ENCODE peak calls at places on chromosomes 16 and 17, in seven cellular contexts. One of them, this sample, is unnamed.

GRCh38 chr17:82927661-82928601 is 88.1 kb upstream of the ZNF750 start:
- DNase-seq in GM12891: no peak
- DNase-seq in spleen: peak
- DNase-seq in uterus: no peak
- DNase-seq in A549: no peak
- DNase-seq in GM12878: no peak
- DNase-seq in stomach: no peak
- DNase-seq in this sample: no peak

GRCh38 chr17:68516732-68517131 is 4.5 kb downstream of the PRKAR1A start:
- DNase-seq in GM12891: no peak
- DNase-seq in spleen: no peak
- DNase-seq in uterus: no peak
- DNase-seq in A549: no peak
- DNase-seq in GM12878: no peak
- DNase-seq in stomach: no peak
- DNase-seq in this sample: no peak

GRCh38 chr16:56600398-56600999 is 7.9 kb upstream of the MT2A start:
- DNase-seq in GM12891: no peak
- DNase-seq in spleen: no peak
- DNase-seq in uterus: no peak
- DNase-seq in A549: peak
- DNase-seq in GM12878: no peak
- DNase-seq in stomach: peak
- DNase-seq in this sample: peak

GRCh38 chr16:28324235-28324886 is 32.0 kb downstream of the SBK1 start:
- DNase-seq in GM12891: no peak
- DNase-seq in spleen: peak
- DNase-seq in uterus: no peak
- DNase-seq in A549: peak
- DNase-seq in GM12878: no peak
- DNase-seq in stomach: peak
- DNase-seq in this sample: no peak

GRCh38 chr16:27518226-27518625 is 31.5 kb downstream of the GTF3C1 start:
- DNase-seq in GM12891: no peak
- DNase-seq in spleen: no peak
- DNase-seq in uterus: no peak
- DNase-seq in A549: no peak
- DNase-seq in GM12878: no peak
- DNase-seq in stomach: no peak
- DNase-seq in this sample: no peak

GRCh38 chr17:64202683-64203430 is 60.2 kb downstream of the TEX2 start:
- DNase-seq in GM12891: no peak
- DNase-seq in spleen: no peak
- DNase-seq in uterus: no peak
- DNase-seq in A549: no peak
- DNase-seq in GM12878: no peak
- DNase-seq in stomach: no peak
- DNase-seq in this sample: peak

GRCh38 chr17:49742256-49742655 is 21.7 kb downstream of the FAM117A start:
- DNase-seq in GM12891: no peak
- DNase-seq in spleen: no peak
- DNase-seq in uterus: no peak
- DNase-seq in A549: no peak
- DNase-seq in GM12878: no peak
- DNase-seq in stomach: no peak
- DNase-seq in this sample: no peak

GRCh38 chr17:76635659-76636360 is 7.7 kb downstream of the ST6GALNAC1 start:
- DNase-seq in GM12891: no peak
- DNase-seq in spleen: no peak
- DNase-seq in uterus: no peak
- DNase-seq in A549: no peak
- DNase-seq in GM12878: no peak
- DNase-seq in stomach: no peak
- DNase-seq in this sample: no peak

GRCh38 chr16:31253642-31254045 is 6.1 kb upstream of the ITGAM start:
- DNase-seq in GM12891: no peak
- DNase-seq in spleen: peak
- DNase-seq in uterus: no peak
- DNase-seq in A549: peak
- DNase-seq in GM12878: no peak
- DNase-seq in stomach: peak
- DNase-seq in this sample: no peak

GRCh38 chr17:70736375-70736957 is 567.1 kb downstream of the KCNJ2 start:
- DNase-seq in GM12891: no peak
- DNase-seq in spleen: no peak
- DNase-seq in uterus: no peak
- DNase-seq in A549: no peak
- DNase-seq in GM12878: no peak
- DNase-seq in stomach: no peak
- DNase-seq in this sample: no peak

GRCh38 chr16:53220585-53220984 is 165.8 kb downstream of the CHD9 start:
- DNase-seq in GM12891: no peak
- DNase-seq in spleen: no peak
- DNase-seq in uterus: no peak
- DNase-seq in A549: peak
- DNase-seq in GM12878: no peak
- DNase-seq in stomach: no peak
- DNase-seq in this sample: no peak

GRCh38 chr16:17784073-17784472 is 313.3 kb upstream of the XYLT1 start:
- DNase-seq in GM12891: no peak
- DNase-seq in spleen: no peak
- DNase-seq in uterus: no peak
- DNase-seq in A549: peak
- DNase-seq in GM12878: no peak
- DNase-seq in stomach: no peak
- DNase-seq in this sample: no peak

GRCh38 chr17:80409626-80410025 is 5.3 kb upstream of the ENDOV start:
- DNase-seq in GM12891: no peak
- DNase-seq in spleen: no peak
- DNase-seq in uterus: no peak
- DNase-seq in A549: no peak
- DNase-seq in GM12878: no peak
- DNase-seq in stomach: no peak
- DNase-seq in this sample: no peak

GRCh38 chr17:63697341-63698286 is 2.3 kb downstream of the LIMD2 start:
- DNase-seq in GM12891: no peak
- DNase-seq in spleen: peak
- DNase-seq in uterus: no peak
- DNase-seq in A549: peak
- DNase-seq in GM12878: peak
- DNase-seq in stomach: peak
- DNase-seq in this sample: peak

GRCh38 chr16:22216191-22216831 is 10.2 kb downstream of the EEF2K start:
- DNase-seq in GM12891: no peak
- DNase-seq in spleen: no peak
- DNase-seq in uterus: no peak
- DNase-seq in A549: no peak
- DNase-seq in GM12878: no peak
- DNase-seq in stomach: no peak
- DNase-seq in this sample: no peak

GRCh38 chr17:29671661-29672060 is 48.9 kb upstream of the CORO6 start:
- DNase-seq in GM12891: no peak
- DNase-seq in spleen: no peak
- DNase-seq in uterus: no peak
- DNase-seq in A549: no peak
- DNase-seq in GM12878: no peak
- DNase-seq in stomach: no peak
- DNase-seq in this sample: no peak

GRCh38 chr17:55446581-55447205 is 25.1 kb upstream of the MMD start:
- DNase-seq in GM12891: no peak
- DNase-seq in spleen: no peak
- DNase-seq in uterus: no peak
- DNase-seq in A549: peak
- DNase-seq in GM12878: no peak
- DNase-seq in stomach: no peak
- DNase-seq in this sample: no peak

GRCh38 chr17:4881761-4882555 is 17.4 kb upstream of the C17orf107 start:
- DNase-seq in GM12891: peak
- DNase-seq in spleen: peak
- DNase-seq in uterus: no peak
- DNase-seq in A549: peak
- DNase-seq in GM12878: no peak
- DNase-seq in stomach: peak
- DNase-seq in this sample: peak

GRCh38 chr17:82648761-82649474 is 674 bp upstream of the WDR45B start:
- DNase-seq in GM12891: peak
- DNase-seq in spleen: peak
- DNase-seq in uterus: peak
- DNase-seq in A549: peak
- DNase-seq in GM12878: no peak
- DNase-seq in stomach: peak
- DNase-seq in this sample: peak

GRCh38 chr17:55492951-55493350 is 18.3 kb downstream of the SMIM36 start:
- DNase-seq in GM12891: no peak
- DNase-seq in spleen: no peak
- DNase-seq in uterus: no peak
- DNase-seq in A549: no peak
- DNase-seq in GM12878: no peak
- DNase-seq in stomach: no peak
- DNase-seq in this sample: no peak

GRCh38 chr17:19650826-19651225 is 2.3 kb downstream of the ALDH3A2 start:
- DNase-seq in GM12891: no peak
- DNase-seq in spleen: no peak
- DNase-seq in uterus: no peak
- DNase-seq in A549: no peak
- DNase-seq in GM12878: no peak
- DNase-seq in stomach: no peak
- DNase-seq in this sample: peak

GRCh38 chr16:21265104-21265825 is 12.8 kb downstream of the CRYM start:
- DNase-seq in GM12891: no peak
- DNase-seq in spleen: no peak
- DNase-seq in uterus: no peak
- DNase-seq in A549: no peak
- DNase-seq in GM12878: no peak
- DNase-seq in stomach: no peak
- DNase-seq in this sample: no peak

GRCh38 chr16:30965436-30965835 is 7.9 kb downstream of the SETD1A start:
- DNase-seq in GM12891: no peak
- DNase-seq in spleen: no peak
- DNase-seq in uterus: no peak
- DNase-seq in A549: no peak
- DNase-seq in GM12878: no peak
- DNase-seq in stomach: no peak
- DNase-seq in this sample: no peak

GRCh38 chr16:26111900-26112299 is 420.1 kb downstream of the HS3ST4 start:
- DNase-seq in GM12891: no peak
- DNase-seq in spleen: no peak
- DNase-seq in uterus: no peak
- DNase-seq in A549: peak
- DNase-seq in GM12878: no peak
- DNase-seq in stomach: no peak
- DNase-seq in this sample: no peak

GRCh38 chr16:88783391-88784073 is 1.5 kb downstream of the PIEZO1 start:
- DNase-seq in GM12891: no peak
- DNase-seq in spleen: peak
- DNase-seq in uterus: no peak
- DNase-seq in A549: no peak
- DNase-seq in GM12878: no peak
- DNase-seq in stomach: peak
- DNase-seq in this sample: no peak

GRCh38 chr17:66446419-66446818 is 144.0 kb downstream of the PRKCA start:
- DNase-seq in GM12891: no peak
- DNase-seq in spleen: no peak
- DNase-seq in uterus: no peak
- DNase-seq in A549: no peak
- DNase-seq in GM12878: no peak
- DNase-seq in stomach: no peak
- DNase-seq in this sample: no peak

GRCh38 chr17:42028791-42029127 is 8.9 kb downstream of the NKIRAS2 start:
- DNase-seq in GM12891: no peak
- DNase-seq in spleen: no peak
- DNase-seq in uterus: no peak
- DNase-seq in A549: no peak
- DNase-seq in GM12878: no peak
- DNase-seq in stomach: no peak
- DNase-seq in this sample: no peak

GRCh38 chr16:56608876-56609462 is 585 bp downstream of the MT2A start:
- DNase-seq in GM12891: no peak
- DNase-seq in spleen: no peak
- DNase-seq in uterus: no peak
- DNase-seq in A549: peak
- DNase-seq in GM12878: no peak
- DNase-seq in stomach: no peak
- DNase-seq in this sample: no peak

GRCh38 chr16:17432902-17433576 is 37.7 kb downstream of the XYLT1 start:
- DNase-seq in GM12891: no peak
- DNase-seq in spleen: no peak
- DNase-seq in uterus: peak
- DNase-seq in A549: no peak
- DNase-seq in GM12878: no peak
- DNase-seq in stomach: no peak
- DNase-seq in this sample: no peak

DNA sequence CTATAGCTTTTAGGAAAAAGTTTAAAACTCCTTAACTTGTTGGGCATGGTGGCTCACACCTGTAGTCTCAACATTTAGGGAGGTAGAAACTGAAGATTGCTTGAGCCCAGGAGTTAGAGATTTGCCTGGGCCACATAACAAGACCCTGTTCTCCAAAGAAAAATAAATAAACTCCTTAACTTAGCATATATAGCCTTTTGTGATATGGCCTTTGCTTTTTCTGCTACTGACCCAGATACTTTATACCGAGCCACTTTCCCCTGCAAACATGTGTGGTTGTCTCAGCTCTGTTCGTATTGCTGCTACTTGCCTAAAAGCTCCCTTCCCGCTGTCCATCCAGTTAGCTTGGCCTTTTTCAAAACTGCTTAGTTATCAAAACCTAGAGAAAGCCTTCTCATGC is 51.0 kb downstream of the GAN start:
- DNase-seq in GM12891: no peak
- DNase-seq in spleen: no peak
- DNase-seq in uterus: no peak
- DNase-seq in A549: no peak
- DNase-seq in GM12878: no peak
- DNase-seq in stomach: no peak
- DNase-seq in this sample: no peak
- TF ChIP-seq POLR2A in GM12891: no peak
- TF ChIP-seq POLR2A in spleen: no peak
- TF ChIP-seq POLR2A in uterus: no peak
- TF ChIP-seq POLR2A in A549: no peak
- TF ChIP-seq POLR2A in GM12878: no peak
- TF ChIP-seq POLR2A in stomach: no peak
- TF ChIP-seq POLR2A in this sample: no peak

GRCh38 chr17:17496189-17497064 is at the start of gene RASD1:
- DNase-seq in GM12891: peak
- DNase-seq in spleen: peak
- DNase-seq in uterus: peak
- DNase-seq in A549: peak
- DNase-seq in GM12878: no peak
- DNase-seq in stomach: peak
- DNase-seq in this sample: peak
- TF ChIP-seq POLR2A in GM12891: no peak
- TF ChIP-seq POLR2A in spleen: peak
- TF ChIP-seq POLR2A in uterus: peak
- TF ChIP-seq POLR2A in A549: peak
- TF ChIP-seq POLR2A in GM12878: peak
- TF ChIP-seq POLR2A in stomach: peak
- TF ChIP-seq POLR2A in this sample: peak

GRCh38 chr17:58520843-58521430 is 6.5 kb upstream of the MTMR4 start:
- DNase-seq in GM12891: no peak
- DNase-seq in spleen: no peak
- DNase-seq in uterus: no peak
- DNase-seq in A549: peak
- DNase-seq in GM12878: no peak
- DNase-seq in stomach: no peak
- DNase-seq in this sample: no peak
- TF ChIP-seq POLR2A in GM12891: no peak
- TF ChIP-seq POLR2A in spleen: no peak
- TF ChIP-seq POLR2A in uterus: no peak
- TF ChIP-seq POLR2A in A549: no peak
- TF ChIP-seq POLR2A in GM12878: no peak
- TF ChIP-seq POLR2A in stomach: no peak
- TF ChIP-seq POLR2A in this sample: no peak

GRCh38 chr16:86663691-86664517 is 85.6 kb downstream of the FOXL1 start:
- DNase-seq in GM12891: no peak
- DNase-seq in spleen: no peak
- DNase-seq in uterus: no peak
- DNase-seq in A549: peak
- DNase-seq in GM12878: no peak
- DNase-seq in stomach: no peak
- DNase-seq in this sample: no peak
- TF ChIP-seq POLR2A in GM12891: no peak
- TF ChIP-seq POLR2A in spleen: no peak
- TF ChIP-seq POLR2A in uterus: no peak
- TF ChIP-seq POLR2A in A549: no peak
- TF ChIP-seq POLR2A in GM12878: no peak
- TF ChIP-seq POLR2A in stomach: no peak
- TF ChIP-seq POLR2A in this sample: no peak

This sample was measured in H54.